ENCODE peak calls at places on chromosomes 1 and 21, in four cellular contexts. One of them, this sample, is unnamed.

GRCh38 chr1:10280442-10281350 is 70.3 kb downstream of the KIF1B start:
- DNase-seq in epithelial cell of esophagus: no peak
- DNase-seq in AG10803: peak; percentile 62
- DNase-seq in fibroblast of mammary gland: peak; percentile 80
- DNase-seq in this sample: no peak

GRCh38 chr1:208333676-208334075 is 89.5 kb upstream of the PLXNA2 start:
- DNase-seq in AG10803: no peak
- DNase-seq in epithelial cell of esophagus: no peak
- DNase-seq in fibroblast of mammary gland: no peak
- DNase-seq in this sample: no peak

GRCh38 chr1:153000294-153000693 is 1.3 kb upstream of the SPRR3 start:
- DNase-seq in epithelial cell of esophagus: peak; percentile 68
- DNase-seq in AG10803: no peak
- DNase-seq in fibroblast of mammary gland: no peak
- DNase-seq in this sample: no peak

GRCh38 chr1:236063919-236064673 is 794 bp downstream of the NID1 start:
- DNase-seq in AG10803: peak; percentile 82
- DNase-seq in fibroblast of mammary gland: peak; percentile 66
- DNase-seq in epithelial cell of esophagus: peak; percentile 27
- DNase-seq in this sample: peak; percentile 66

GRCh38 chr1:145690587-145691558 is 16.3 kb downstream of the PDZK1 start:
- DNase-seq in AG10803: peak; percentile 93
- DNase-seq in fibroblast of mammary gland: peak; percentile 87
- DNase-seq in epithelial cell of esophagus: peak; percentile 83
- DNase-seq in this sample: peak; percentile 55

GRCh38 chr1:101723415-101723814 is 273.3 kb downstream of the OLFM3 start:
- DNase-seq in AG10803: no peak
- DNase-seq in fibroblast of mammary gland: no peak
- DNase-seq in epithelial cell of esophagus: no peak
- DNase-seq in this sample: no peak

GRCh38 chr1:96710708-96711477 is 10.7 kb upstream of the PTBP2 start:
- DNase-seq in fibroblast of mammary gland: peak; percentile 74
- DNase-seq in AG10803: peak; percentile 35
- DNase-seq in epithelial cell of esophagus: peak; percentile 82
- DNase-seq in this sample: peak; percentile 68

GRCh38 chr1:212699839-212700596 is at the start of gene BATF3:
- DNase-seq in epithelial cell of esophagus: no peak
- DNase-seq in AG10803: peak; percentile 11
- DNase-seq in fibroblast of mammary gland: no peak
- DNase-seq in this sample: no peak

GRCh38 chr1:152506899-152507498 is 3.6 kb upstream of the LCE5A start:
- DNase-seq in fibroblast of mammary gland: no peak
- DNase-seq in AG10803: no peak
- DNase-seq in epithelial cell of esophagus: peak; percentile 96
- DNase-seq in this sample: no peak

GRCh38 chr1:110062612-110063011 is 7.9 kb downstream of the ALX3 start:
- DNase-seq in epithelial cell of esophagus: no peak
- DNase-seq in fibroblast of mammary gland: no peak
- DNase-seq in AG10803: no peak
- DNase-seq in this sample: no peak

GRCh38 chr1:153610334-153611023 is 2.5 kb downstream of the S100A16 start:
- DNase-seq in epithelial cell of esophagus: peak; percentile 69
- DNase-seq in AG10803: no peak
- DNase-seq in fibroblast of mammary gland: peak; percentile 80
- DNase-seq in this sample: no peak

GRCh38 chr1:29342351-29342750 is 106.0 kb downstream of the PTPRU start:
- DNase-seq in epithelial cell of esophagus: no peak
- DNase-seq in AG10803: no peak
- DNase-seq in fibroblast of mammary gland: no peak
- DNase-seq in this sample: no peak

GRCh38 chr1:155075535-155075934 is 3.1 kb upstream of the EFNA3 start:
- DNase-seq in fibroblast of mammary gland: no peak
- DNase-seq in AG10803: no peak
- DNase-seq in epithelial cell of esophagus: no peak
- DNase-seq in this sample: no peak

GRCh38 chr1:156146006-156146748 is 7.2 kb upstream of the SEMA4A start:
- DNase-seq in fibroblast of mammary gland: peak; percentile 94
- DNase-seq in AG10803: peak; percentile 98
- DNase-seq in epithelial cell of esophagus: peak; percentile 93
- DNase-seq in this sample: peak; percentile 95

GRCh38 chr1:29197590-29197924 is 15.9 kb upstream of the SRSF4 start:
- DNase-seq in fibroblast of mammary gland: peak; percentile 53
- DNase-seq in epithelial cell of esophagus: peak; percentile 78
- DNase-seq in AG10803: peak; percentile 50
- DNase-seq in this sample: peak; percentile 46

GRCh38 chr1:164707868-164708331 is 148.9 kb downstream of the PBX1 start:
- DNase-seq in fibroblast of mammary gland: peak; percentile 89
- DNase-seq in AG10803: peak; percentile 89
- DNase-seq in epithelial cell of esophagus: peak; percentile 64
- DNase-seq in this sample: peak; percentile 56

GRCh38 chr1:205332015-205332791 is 10.7 kb upstream of the NUAK2 start:
- DNase-seq in AG10803: no peak
- DNase-seq in epithelial cell of esophagus: no peak
- DNase-seq in fibroblast of mammary gland: no peak
- DNase-seq in this sample: no peak

GRCh38 chr1:44642255-44642654 is 32.0 kb downstream of the TMEM53 start:
- DNase-seq in epithelial cell of esophagus: no peak
- DNase-seq in AG10803: no peak
- DNase-seq in fibroblast of mammary gland: no peak
- DNase-seq in this sample: no peak

GRCh38 chr1:44642925-44643324 is 31.4 kb downstream of the TMEM53 start:
- DNase-seq in AG10803: no peak
- DNase-seq in fibroblast of mammary gland: no peak
- DNase-seq in epithelial cell of esophagus: no peak
- DNase-seq in this sample: no peak

GRCh38 chr1:44643721-44644330 is 30.5 kb downstream of the TMEM53 start:
- DNase-seq in epithelial cell of esophagus: no peak
- DNase-seq in fibroblast of mammary gland: no peak
- DNase-seq in AG10803: no peak
- DNase-seq in this sample: no peak

GRCh38 chr1:44640178-44640865 is 34.0 kb downstream of the TMEM53 start:
- DNase-seq in AG10803: no peak
- DNase-seq in fibroblast of mammary gland: no peak
- DNase-seq in epithelial cell of esophagus: no peak
- DNase-seq in this sample: no peak

DNA sequence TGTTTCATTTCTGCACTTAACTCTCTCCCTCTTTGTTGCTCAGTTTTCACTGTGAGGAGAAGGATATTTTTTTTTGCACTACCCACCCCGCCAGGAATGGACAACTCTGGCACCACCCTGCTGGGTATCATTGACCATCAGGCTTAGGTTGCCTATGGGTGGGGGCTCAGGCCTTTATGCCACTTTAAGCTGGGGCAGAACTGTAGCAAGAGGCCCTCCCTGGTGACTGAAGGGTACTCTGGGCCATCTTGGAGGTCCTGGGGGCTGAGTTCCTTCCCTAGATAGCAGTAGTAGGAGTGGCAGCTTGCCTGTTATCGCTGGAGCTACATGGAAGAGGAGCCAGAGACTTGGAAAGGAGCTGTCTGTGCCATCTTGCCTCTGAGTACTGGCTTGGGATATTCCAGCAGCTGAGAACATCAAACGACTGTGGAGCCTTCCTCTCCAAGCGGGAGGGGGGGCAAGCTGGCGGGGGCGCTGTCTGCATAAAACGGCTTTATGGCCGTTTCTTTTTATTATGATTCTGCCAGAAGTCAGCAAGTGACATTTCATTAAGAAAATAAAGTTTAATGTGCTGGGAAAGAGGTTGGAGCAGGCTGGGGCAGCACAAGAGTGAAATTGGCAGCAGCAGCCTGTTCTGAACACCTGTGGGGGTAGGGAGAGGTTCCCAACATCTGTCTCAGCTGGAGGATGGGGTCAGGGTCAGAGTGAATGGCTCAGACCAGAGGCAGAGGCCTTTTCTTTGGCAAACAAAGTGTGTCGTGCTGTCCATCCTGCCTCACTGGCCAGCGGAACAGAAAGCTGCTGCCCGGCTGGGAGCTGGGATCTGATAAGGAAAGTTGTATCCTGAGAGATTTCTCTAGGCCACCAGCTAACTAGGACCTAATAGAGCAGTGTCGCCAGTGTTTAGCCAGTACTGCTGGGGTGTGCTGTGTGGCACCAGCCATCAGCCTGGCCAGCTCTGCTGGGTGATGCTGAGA is 32.9 kb downstream of the TMEM53 start:
- DNase-seq in AG10803: no peak
- DNase-seq in fibroblast of mammary gland: no peak
- DNase-seq in epithelial cell of esophagus: no peak
- DNase-seq in this sample: no peak
- H3K4me3 ChIP-seq in AG10803: no peak overlapping the region
- H3K4me3 ChIP-seq in fibroblast of mammary gland: no peak overlapping the region
- H3K4me3 ChIP-seq in epithelial cell of esophagus: no peak overlapping the region
- H3K4me3 ChIP-seq in this sample: no peak overlapping the region

GRCh38 chr21:44718571-44718970 is 7.2 kb upstream of the TSPEAR start:
- DNase-seq in epithelial cell of esophagus: no peak
- DNase-seq in fibroblast of mammary gland: no peak
- DNase-seq in AG10803: no peak
- DNase-seq in this sample: no peak
- TF ChIP-seq CTCF in epithelial cell of esophagus: no peak
- TF ChIP-seq CTCF in fibroblast of mammary gland: no peak
- TF ChIP-seq CTCF in AG10803: no peak
- TF ChIP-seq CTCF in this sample: no peak

GRCh38 chr1:76764638-76765572 is 102.4 kb upstream of the ST6GALNAC5 start:
- DNase-seq in AG10803: no peak
- DNase-seq in fibroblast of mammary gland: no peak
- DNase-seq in epithelial cell of esophagus: no peak
- DNase-seq in this sample: peak; percentile 6
- H3K4me3 ChIP-seq in AG10803: no peak overlapping the region
- H3K4me3 ChIP-seq in fibroblast of mammary gland: no peak overlapping the region
- H3K4me3 ChIP-seq in epithelial cell of esophagus: no peak overlapping the region
- H3K4me3 ChIP-seq in this sample: no peak overlapping the region

DNA sequence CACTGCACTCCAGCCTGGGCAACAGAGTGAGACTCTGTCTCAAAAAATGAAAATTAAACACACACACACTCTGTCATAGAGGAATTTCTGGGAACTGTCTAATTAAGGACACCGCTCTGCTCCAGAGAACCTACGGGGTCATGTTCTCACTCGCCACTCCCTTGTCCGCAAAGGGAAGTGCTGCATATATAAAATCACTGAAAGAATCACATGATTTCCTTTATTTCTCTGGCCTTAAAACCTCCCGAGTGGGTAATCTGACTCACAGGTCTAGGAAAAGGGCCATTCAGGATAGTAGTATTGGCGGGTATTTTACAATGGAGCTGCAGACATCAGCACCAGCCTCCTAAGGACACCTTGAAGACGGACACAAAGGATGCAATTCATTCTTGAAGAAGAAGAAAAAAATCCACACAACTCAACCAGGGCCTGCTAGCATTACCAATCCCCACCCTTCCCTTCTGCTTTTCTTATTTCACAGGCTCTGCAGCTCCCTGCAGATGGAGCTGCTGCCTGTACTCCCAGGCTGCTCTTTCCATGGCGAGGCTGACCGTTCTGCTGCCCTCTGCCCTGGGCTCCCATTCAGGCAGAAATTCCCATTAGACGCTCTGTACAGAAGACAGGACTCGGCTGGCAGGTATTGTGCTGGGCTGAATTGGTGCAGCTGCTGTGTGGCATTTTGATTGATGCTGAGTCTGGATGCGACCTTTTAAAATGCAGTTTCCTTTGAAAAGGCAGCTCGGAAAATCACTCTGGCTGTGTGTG is 53.3 kb upstream of the FAM89A start:
- DNase-seq in fibroblast of mammary gland: no peak
- DNase-seq in epithelial cell of esophagus: no peak
- DNase-seq in AG10803: no peak
- DNase-seq in this sample: peak; percentile 28
- TF ChIP-seq CTCF in fibroblast of mammary gland: no peak
- TF ChIP-seq CTCF in epithelial cell of esophagus: no peak
- TF ChIP-seq CTCF in AG10803: no peak
- TF ChIP-seq CTCF in this sample: no peak

GRCh38 chr1:63669151-63669961 is 76.1 kb downstream of the PGM1 start:
- DNase-seq in epithelial cell of esophagus: peak; percentile 34
- DNase-seq in AG10803: no peak
- DNase-seq in fibroblast of mammary gland: no peak
- DNase-seq in this sample: no peak

GRCh38 chr1:63668298-63668697 is 75.1 kb downstream of the PGM1 start:
- DNase-seq in epithelial cell of esophagus: peak; percentile 57
- DNase-seq in AG10803: no peak
- DNase-seq in fibroblast of mammary gland: peak; percentile 63
- DNase-seq in this sample: peak; percentile 26

GRCh38 chr1:63670164-63670563 is 77.0 kb downstream of the PGM1 start:
- DNase-seq in epithelial cell of esophagus: no peak
- DNase-seq in fibroblast of mammary gland: no peak
- DNase-seq in AG10803: no peak
- DNase-seq in this sample: no peak

GRCh38 chr1:63674238-63674864 is 81.1 kb downstream of the PGM1 start:
- DNase-seq in AG10803: peak; percentile 77
- DNase-seq in epithelial cell of esophagus: peak; percentile 79
- DNase-seq in fibroblast of mammary gland: peak; percentile 97
- DNase-seq in this sample: peak; percentile 94

GRCh38 chr1:63671514-63671913 is 78.3 kb downstream of the PGM1 start:
- DNase-seq in AG10803: no peak
- DNase-seq in fibroblast of mammary gland: no peak
- DNase-seq in epithelial cell of esophagus: no peak
- DNase-seq in this sample: no peak
- H3K4me3 ChIP-seq in AG10803: no peak overlapping the region
- H3K4me3 ChIP-seq in fibroblast of mammary gland: no peak overlapping the region
- H3K4me3 ChIP-seq in epithelial cell of esophagus: no peak overlapping the region
- H3K4me3 ChIP-seq in this sample: no peak overlapping the region

DNA sequence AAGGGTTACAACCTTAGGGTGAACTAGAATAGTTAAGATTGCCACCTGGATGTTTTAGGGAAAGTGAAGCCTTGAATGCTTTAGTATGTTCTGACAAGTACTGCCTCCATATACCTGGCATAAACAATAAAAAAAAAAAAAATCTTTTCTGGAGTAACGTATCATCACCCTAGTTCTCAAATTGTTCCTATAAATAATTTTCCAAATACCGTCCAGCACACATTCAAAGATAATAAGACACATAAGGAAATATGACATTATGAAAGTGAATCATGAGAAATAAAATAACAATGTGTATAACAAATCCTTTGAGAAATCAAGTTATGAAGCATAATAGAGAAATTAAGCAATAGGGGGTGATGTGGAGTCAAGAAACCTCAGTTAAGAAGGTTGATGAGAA is 20.6 kb downstream of the C1orf141 start:
- DNase-seq in fibroblast of mammary gland: no peak
- DNase-seq in epithelial cell of esophagus: no peak
- DNase-seq in AG10803: no peak
- DNase-seq in this sample: no peak
- TF ChIP-seq CTCF in fibroblast of mammary gland: no peak
- TF ChIP-seq CTCF in epithelial cell of esophagus: no peak
- TF ChIP-seq CTCF in AG10803: no peak
- TF ChIP-seq CTCF in this sample: no peak

GRCh38 chr1:43309626-43310025 is 8.8 kb downstream of the TIE1 start:
- DNase-seq in epithelial cell of esophagus: peak; percentile 37
- DNase-seq in fibroblast of mammary gland: no peak
- DNase-seq in AG10803: no peak
- DNase-seq in this sample: no peak
- H3K4me3 ChIP-seq in epithelial cell of esophagus: no peak overlapping the region
- H3K4me3 ChIP-seq in fibroblast of mammary gland: no peak overlapping the region
- H3K4me3 ChIP-seq in AG10803: no peak overlapping the region
- H3K4me3 ChIP-seq in this sample: no peak overlapping the region